ENCODE peak calls at places on chromosome 2, in nine cellular contexts. G, H, B, U, M, P, L, W and C are unnamed samples.

GRCh38 chr2:54332386-54332785 is 76.4 kb upstream of the TSPYL6 start:
- DNase-seq in G (no peak), H (no peak), B (no peak), U (no peak), M (no peak), P (no peak), L (no peak), W (no peak), C (no peak)

GRCh38 chr2:1809726-1810125 is 65.4 kb upstream of the PXDN start:
- DNase-seq in G (no peak), H (no peak), B (no peak), U (no peak), M (no peak), P (no peak), L (no peak), W (no peak), C (no peak)

GRCh38 chr2:224039080-224039769 is at the start of gene SERPINE2:
- DNase-seq in G (peak; percentile 19), H (peak; percentile 76), B (peak; percentile 25), U (peak; percentile 82), M (peak; percentile 92), P (peak; percentile 58), L (peak; percentile 37), W (peak; percentile 73), C (peak; percentile 70)

GRCh38 chr2:143960177-143960576 is 559.7 kb downstream of the ZEB2 start:
- DNase-seq in G (no peak), H (peak; percentile 3), B (no peak), U (no peak), M (no peak), P (no peak), L (no peak), W (no peak), C (no peak)

GRCh38 chr2:219435701-219436100 is 1.1 kb downstream of the SPEG start:
- DNase-seq in G (no peak), H (no peak), B (no peak), U (no peak), M (no peak), P (no peak), L (no peak), W (no peak), C (no peak)

GRCh38 chr2:238487134-238487533 is 60.4 kb downstream of the ASB1 start:
- DNase-seq in G (no peak), H (no peak), B (no peak), U (no peak), M (peak; percentile 74), P (peak; percentile 25), L (no peak), W (no peak), C (no peak)

GRCh38 chr2:234954551-234954992 is 2.8 kb downstream of the SH3BP4 start:
- DNase-seq in G (no peak), H (no peak), B (no peak), U (peak; percentile 55), M (peak; percentile 84), P (no peak), L (peak; percentile 88), W (no peak), C (no peak)

GRCh38 chr2:42192642-42193566 is 23.8 kb downstream of the EML4 start:
- DNase-seq in G (no peak), H (no peak), B (no peak), U (no peak), M (no peak), P (no peak), L (no peak), W (no peak), C (no peak)

GRCh38 chr2:119849838-119850565 is 90.3 kb downstream of the PTPN4 start:
- DNase-seq in G (no peak), H (no peak), B (no peak), U (no peak), M (no peak), P (no peak), L (no peak), W (no peak), C (no peak)

GRCh38 chr2:183124222-183124956 is at the start of gene NUP35:
- DNase-seq in G (peak; percentile 73), H (peak; percentile 88), B (peak; percentile 74), U (peak; percentile 89), M (peak; percentile 96), P (peak; percentile 93), L (peak; percentile 79), W (peak; percentile 86), C (peak; percentile 94)

GRCh38 chr2:194720461-194720860 is 936.6 kb upstream of the SLC39A10 start:
- DNase-seq in G (no peak), H (no peak), B (no peak), U (no peak), M (no peak), P (no peak), L (no peak), W (no peak), C (no peak)

GRCh38 chr2:239361311-239361642 is 39.5 kb downstream of the HDAC4 start:
- DNase-seq in G (no peak), H (no peak), B (no peak), U (no peak), M (no peak), P (no peak), L (no peak), W (no peak), C (no peak)

GRCh38 chr2:142944264-142944663 is 66.8 kb downstream of the KYNU start:
- DNase-seq in G (no peak), H (peak; percentile 88), B (no peak), U (no peak), M (no peak), P (no peak), L (peak; percentile 47), W (no peak), C (no peak)